ENCODE peak calls at places on chromosomes 4 and X, in seven cellular contexts. Q is H1, Y is GM12878, Z is SK-N-SH, A is HepG2, V is HCT116, L is K562. F is an unnamed sample.
A peak's percentile ranks its signal among the peaks of the same experiment; 100 is the strongest.

GRCh38 chr4:40418430-40419230 is 83.5 kb downstream of the CHRNA9 start:
- DNase-seq in Q (no peak), Y (no peak), Z (no peak), A (peak; percentile 96), V (no peak), L (no peak), F (no peak)

GRCh38 chr4:93299116-93299515 is 529.4 kb upstream of the ATOH1 start:
- DNase-seq in Q (no peak), Y (no peak), Z (no peak), A (no peak), V (no peak), L (no peak), F (no peak)

GRCh38 chr4:41204400-41204978 is 9.9 kb downstream of the APBB2 start:
- DNase-seq in Q (no peak), Y (no peak), Z (no peak), A (peak; percentile 30), V (peak; percentile 67), L (no peak), F (no peak)

GRCh38 chr4:141077611-141078225 is 55.6 kb downstream of the RNF150 start:
- DNase-seq in Q (no peak), Y (no peak), Z (no peak), A (no peak), V (no peak), L (no peak), F (no peak)

GRCh38 chrX:13760428-13760827 is 25.9 kb downstream of the OFD1 start:
- DNase-seq in Q (no peak), Y (no peak), Z (no peak), A (no peak), V (no peak), L (no peak), F (no peak)

GRCh38 chr4:104896623-104897296 is 249.9 kb upstream of the TET2 start:
- DNase-seq in Q (no peak), Y (peak; percentile 46), Z (no peak), A (no peak), V (no peak), L (no peak), F (no peak)

GRCh38 chr4:48409203-48409602 is 67.9 kb downstream of the SLAIN2 start:
- DNase-seq in Q (no peak), Y (no peak), Z (no peak), A (no peak), V (no peak), L (no peak), F (no peak)

GRCh38 chrX:14832151-14832550 is 40.7 kb downstream of the FANCB start:
- DNase-seq in Q (no peak), Y (no peak), Z (no peak), A (no peak), V (no peak), L (no peak), F (no peak)

GRCh38 chrX:118603981-118604380 is 108.4 kb downstream of the DOCK11 start:
- DNase-seq in Q (peak; percentile 49), Y (peak; percentile 11), Z (peak; percentile 44), A (peak; percentile 50), V (peak; percentile 46), L (peak; percentile 51), F (peak; percentile 67)

GRCh38 chr4:39169426-39169825 is 12.9 kb upstream of the WDR19 start:
- DNase-seq in Q (no peak), Y (no peak), Z (no peak), A (no peak), V (no peak), L (no peak), F (peak; percentile 67)

GRCh38 chrX:69109706-69110635 is 55.3 kb downstream of the PJA1 start:
- DNase-seq in Q (no peak), Y (no peak), Z (no peak), A (no peak), V (peak; percentile 28), L (peak; percentile 25), F (no peak)

GRCh38 chr4:125323547-125324100 is 8.9 kb downstream of the FAT4 start:
- DNase-seq in Q (no peak), Y (no peak), Z (no peak), A (no peak), V (no peak), L (no peak), F (no peak)

GRCh38 chr4:42655921-42656735 is 777 bp downstream of the ATP8A1 start:
- DNase-seq in Q (peak; percentile 69), Y (no peak), Z (peak; percentile 69), A (peak; percentile 1), V (no peak), L (no peak), F (peak; percentile 35)

GRCh38 chr4:82201805-82202636 is 171.8 kb downstream of the HNRNPD start:
- DNase-seq in Q (peak; percentile 71), Y (no peak), Z (peak; percentile 17), A (peak; percentile 49), V (peak; percentile 36), L (peak; percentile 13), F (peak; percentile 62)

GRCh38 chr4:159496248-159496647 is 393.4 kb downstream of the RAPGEF2 start:
- DNase-seq in Q (no peak), Y (no peak), Z (no peak), A (no peak), V (no peak), L (no peak), F (no peak)

GRCh38 chr4:15348695-15349094 is 79.1 kb upstream of the C1QTNF7 start:
- DNase-seq in Q (no peak), Y (no peak), Z (no peak), A (no peak), V (no peak), L (no peak), F (no peak)

DNA sequence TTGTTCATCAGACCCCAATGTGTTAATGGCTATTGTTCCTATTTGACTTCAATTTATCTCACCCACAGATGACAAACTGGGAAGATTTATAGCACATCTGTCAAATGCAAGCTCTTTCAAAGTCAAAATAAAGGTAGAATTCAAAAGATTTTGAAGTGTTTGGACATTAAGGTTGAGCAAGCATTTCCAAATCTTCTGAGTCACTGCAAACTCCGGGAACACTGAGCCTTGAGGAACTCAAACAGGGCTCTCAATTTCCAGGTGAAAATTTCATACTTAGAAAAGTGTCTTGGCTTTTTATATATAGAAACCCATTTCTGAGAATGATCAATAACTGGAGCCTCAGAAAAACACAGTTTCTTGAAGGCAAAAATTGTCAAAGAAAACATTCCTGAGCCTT is 199.5 kb upstream of the IGFBP7 start:
- DNase-seq in Q (no peak), Y (no peak), Z (no peak), A (no peak), V (no peak), L (no peak), F (no peak)
- TF ChIP-seq JUND in Q (no peak), Y (no peak), Z (no peak), A (no peak), V (no peak), L (no peak), F (no peak)

GRCh38 chrX:36909584-36909983 is 98.6 kb upstream of the FAM47C start:
- DNase-seq in Q (no peak), Y (no peak), Z (no peak), A (peak; percentile 49), V (no peak), L (no peak), F (no peak)

GRCh38 chrX:36913551-36913950 is 94.6 kb upstream of the FAM47C start:
- DNase-seq in Q (no peak), Y (no peak), Z (no peak), A (no peak), V (no peak), L (no peak), F (no peak)

DNA sequence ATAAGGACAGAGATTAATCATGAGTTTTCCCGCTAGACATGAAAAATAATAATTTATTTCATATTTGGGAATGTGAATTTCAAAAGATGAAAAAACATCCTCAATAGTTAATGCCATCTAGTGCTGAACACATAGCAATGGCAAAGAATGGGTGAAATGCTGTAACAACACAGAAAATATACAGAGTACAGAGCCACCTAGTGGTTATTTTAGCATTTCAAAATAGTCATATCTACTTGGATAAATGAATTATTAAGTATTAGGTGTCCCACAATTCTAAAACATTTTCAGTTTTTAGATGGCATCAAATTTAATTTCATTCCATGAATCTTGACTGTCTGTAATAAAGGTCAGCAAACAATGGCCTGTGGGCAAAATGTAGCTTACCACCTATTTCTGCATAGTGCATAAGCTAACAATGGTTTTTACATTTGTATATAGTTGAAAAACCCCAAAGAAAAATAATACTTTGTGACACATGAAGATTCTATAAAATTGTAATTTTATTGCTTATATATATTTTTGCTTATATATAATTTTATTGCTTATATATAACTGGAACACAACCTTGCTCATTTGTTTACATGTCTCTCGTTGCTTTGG is 99.3 kb upstream of the FAM47C start:
- DNase-seq in Q (no peak), Y (peak; percentile 1), Z (peak; percentile 10), A (peak; percentile 12), V (peak; percentile 4), L (peak; percentile 10), F (peak; percentile 50)
- TF ChIP-seq JUND in Q (no peak), Y (no peak), Z (no peak), A (no peak), V (no peak), L (no peak), F (no peak)

GRCh38 chr4:1361391-1361790 is 14.4 kb downstream of the UVSSA start:
- DNase-seq in Q (no peak), Y (no peak), Z (no peak), A (no peak), V (no peak), L (no peak), F (no peak)
- TF ChIP-seq JUND in Q (no peak), Y (no peak), Z (no peak), A (no peak), V (no peak), L (no peak), F (no peak)

GRCh38 chr4:64068096-64068495 is 341.2 kb downstream of the TECRL start:
- DNase-seq in Q (no peak), Y (no peak), Z (no peak), A (no peak), V (no peak), L (no peak), F (no peak)
- TF ChIP-seq JUND in Q (no peak), Y (no peak), Z (no peak), A (no peak), V (no peak), L (no peak), F (no peak)

GRCh38 chr4:36917413-36917812 is 327.1 kb upstream of the NWD2 start:
- DNase-seq in Q (no peak), Y (no peak), Z (no peak), A (no peak), V (no peak), L (no peak), F (no peak)
- TF ChIP-seq JUND in Q (no peak), Y (no peak), Z (no peak), A (no peak), V (no peak), L (no peak), F (no peak)

GRCh38 chr4:157751631-157752030 is 421.2 kb downstream of the GASK1B start:
- DNase-seq in Q (no peak), Y (no peak), Z (no peak), A (no peak), V (no peak), L (no peak), F (no peak)
- TF ChIP-seq JUND in Q (no peak), Y (no peak), Z (no peak), A (no peak), V (no peak), L (no peak), F (no peak)

DNA sequence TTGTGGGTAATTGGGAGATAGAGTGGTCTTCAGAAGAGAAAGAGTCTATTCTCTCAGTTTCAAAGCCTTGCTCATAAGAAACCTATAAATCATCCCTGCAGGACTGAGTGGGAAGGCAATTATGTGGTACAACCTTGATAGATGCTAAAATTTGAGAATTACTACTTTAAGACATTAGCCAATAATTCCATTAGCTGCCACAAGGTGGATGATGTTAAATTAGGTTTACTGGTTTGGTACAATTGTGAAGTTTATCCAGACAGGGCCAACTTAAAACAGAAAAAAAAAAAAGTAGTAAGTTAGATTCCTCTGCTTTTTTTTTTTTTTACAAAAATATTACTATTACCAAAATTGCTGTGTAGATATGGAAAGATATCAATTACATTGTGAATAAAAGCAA is 73.2 kb upstream of the AMOT start:
- DNase-seq in Q (no peak), Y (no peak), Z (no peak), A (no peak), V (no peak), L (no peak), F (no peak)
- TF ChIP-seq JUND in Q (no peak), Y (no peak), Z (no peak), A (no peak), V (no peak), L (no peak), F (no peak)

F was measured in T47D.